ENCODE peak calls at places on chromosomes 12 and 14, in seven cellular contexts. Y is NCI-H1092 treated with DMSO at 0.1 percent for 48 hours; H is SW480; N is stimulated activated CD4-positive, alpha-beta T cell treated with anti-CD3 and anti-CD28 coated beads, TNF-alpha, amount 100 ng/mL, for 48 hours; C is Right ventricle myocardium superior; U is DMS153; F is iPS-NIHi11. V is an unnamed sample.

GRCh38 chr14:71908141-71908540 is 24.1 kb upstream of the RGS6 start:
- DNase-seq in F (no peak), N (no peak), U (no peak), C (no peak), H (no peak), Y (no peak), V (no peak)

GRCh38 chr12:18723752-18724151 is 14.1 kb downstream of the PLCZ1 start:
- DNase-seq in H (no peak), F (no peak), U (no peak), C (no peak), Y (no peak), N (no peak), V (peak; percentile 73)

GRCh38 chr12:114769634-114770033 is 85.7 kb upstream of the TBX3 start:
- DNase-seq in C (no peak), Y (no peak), F (no peak), H (no peak), U (no peak), N (no peak), V (no peak)

GRCh38 chr12:26869908-26870459 is 37.0 kb upstream of the ITPR2 start:
- DNase-seq in H (no peak), N (no peak), Y (no peak), C (no peak), F (peak; percentile 18), U (no peak), V (no peak)

GRCh38 chr14:20607617-20608016 is 16.4 kb upstream of the RNASE12 start:
- DNase-seq in F (no peak), H (no peak), U (no peak), N (no peak), C (no peak), Y (no peak), V (no peak)

GRCh38 chr12:90974286-90974685 is 19.3 kb upstream of the CCER1 start:
- DNase-seq in C (no peak), U (no peak), F (no peak), H (no peak), Y (no peak), N (no peak), V (no peak)

GRCh38 chr12:12518919-12519318 is 43.7 kb downstream of the DUSP16 start:
- DNase-seq in U (no peak), Y (no peak), N (no peak), C (no peak), H (no peak), F (no peak), V (no peak)

GRCh38 chr12:10252201-10252600 is 39.5 kb downstream of the GABARAPL1 start:
- DNase-seq in H (no peak), U (no peak), F (no peak), N (no peak), Y (no peak), C (no peak), V (no peak)

GRCh38 chr12:98456583-98457573 is 58.5 kb upstream of the TMPO start:
- DNase-seq in N (no peak), H (peak; percentile 11), U (peak; percentile 27), Y (peak; percentile 24), F (peak; percentile 90), C (peak; percentile 62), V (no peak)

GRCh38 chr14:24307575-24308341 is at the start of gene CIDEB:
- DNase-seq in F (peak; percentile 83), C (peak; percentile 70), U (no peak), H (peak; percentile 41), Y (peak; percentile 23), N (peak; percentile 44), V (no peak)

GRCh38 chr14:76872796-76873432 is 46.7 kb downstream of the LRRC74A start:
- DNase-seq in F (peak; percentile 76), C (peak; percentile 69), N (peak; percentile 50), Y (peak; percentile 30), H (peak; percentile 52), U (no peak), V (no peak)

GRCh38 chr12:8475508-8475907 is 19.7 kb downstream of the CLEC6A start:
- DNase-seq in H (no peak), U (no peak), C (no peak), N (no peak), Y (no peak), F (peak; percentile 19), V (no peak)

GRCh38 chr12:85874064-85874463 is at the start of gene NTS:
- DNase-seq in F (peak; percentile 10), Y (no peak), C (no peak), H (peak; percentile 2), N (no peak), U (no peak), V (no peak)

GRCh38 chr12:27821259-27821973 is 41.4 kb upstream of the MANSC4 start:
- DNase-seq in F (peak; percentile 83), H (peak; percentile 78), N (no peak), U (no peak), C (no peak), Y (peak; percentile 44), V (peak; percentile 77)

GRCh38 chr12:58487280-58488141 is 432.8 kb downstream of the LRIG3 start:
- DNase-seq in N (no peak), F (no peak), Y (no peak), U (no peak), C (no peak), H (peak; percentile 69), V (no peak)

GRCh38 chr12:2752676-2753371 is 41.9 kb upstream of the FKBP4 start:
- DNase-seq in F (peak; percentile 91), U (no peak), N (peak; percentile 64), C (peak; percentile 82), Y (peak; percentile 17), H (peak; percentile 42), V (peak; percentile 16)

GRCh38 chr14:23034498-23035302 is at the start of gene PSMB5:
- DNase-seq in Y (no peak), U (no peak), N (peak; percentile 74), H (peak; percentile 96), C (peak; percentile 93), F (peak; percentile 95), V (peak; percentile 98)

GRCh38 chr14:52313903-52314481 is at the start of gene PTGER2:
- DNase-seq in H (peak; percentile 68), C (peak; percentile 94), N (peak; percentile 59), Y (peak; percentile 65), U (peak; percentile 19), F (peak; percentile 89), V (peak; percentile 57)

GRCh38 chr12:19388131-19388549 is 51.2 kb upstream of the AEBP2 start:
- DNase-seq in H (no peak), N (no peak), C (no peak), U (no peak), Y (no peak), F (no peak), V (no peak)

GRCh38 chr12:60842166-60842565 is 1246.3 kb downstream of the SLC16A7 start:
- DNase-seq in C (no peak), U (no peak), H (no peak), F (no peak), Y (no peak), N (no peak), V (no peak)

GRCh38 chr14:54108481-54109471 is 152.2 kb upstream of the BMP4 start:
- DNase-seq in Y (no peak), H (peak; percentile 97), F (no peak), U (no peak), C (no peak), N (no peak), V (peak; percentile 48)

GRCh38 chr12:53133722-53134121 is 30.4 kb downstream of the SOAT2 start:
- DNase-seq in Y (no peak), C (no peak), H (no peak), N (no peak), U (no peak), F (no peak), V (no peak)

GRCh38 chr12:46218509-46219095 is 50.2 kb downstream of the SLC38A1 start:
- DNase-seq in F (no peak), Y (no peak), U (no peak), C (no peak), N (no peak), H (no peak), V (no peak)

GRCh38 chr12:15830538-15830937 is 41.4 kb upstream of the EPS8 start:
- DNase-seq in F (no peak), N (no peak), H (no peak), U (no peak), Y (no peak), C (no peak), V (no peak)

GRCh38 chr12:7113389-7113871 is 4.4 kb upstream of the C1RL start:
- DNase-seq in U (no peak), C (no peak), F (peak; percentile 68), H (peak; percentile 57), Y (peak; percentile 11), N (no peak), V (no peak)

GRCh38 chr14:34554540-34555250 is 15.2 kb upstream of the EAPP start:
- DNase-seq in F (no peak), H (no peak), C (no peak), N (no peak), Y (no peak), U (no peak), V (no peak)

GRCh38 chr12:9957834-9958233 is 13.4 kb upstream of the CLEC12A start:
- DNase-seq in U (no peak), N (no peak), F (no peak), C (no peak), Y (no peak), H (no peak), V (no peak)

GRCh38 chr14:64410084-64410774 is 22.1 kb downstream of the MTHFD1 start:
- DNase-seq in C (no peak), N (no peak), Y (no peak), F (peak; percentile 62), U (no peak), H (no peak), V (no peak)

GRCh38 chr14:101043891-101044290 is 140.4 kb upstream of the RTL1 start:
- DNase-seq in N (no peak), U (no peak), H (no peak), F (no peak), C (no peak), Y (no peak), V (no peak)

GRCh38 chr12:82877963-82878362 is 191.3 kb downstream of the TMTC2 start:
- DNase-seq in H (no peak), U (no peak), F (no peak), C (no peak), Y (no peak), N (no peak), V (no peak)

GRCh38 chr14:52961060-52961639 is 10.3 kb upstream of the FERMT2 start:
- DNase-seq in H (peak; percentile 71), C (no peak), N (no peak), Y (peak; percentile 70), U (peak; percentile 49), F (peak; percentile 70), V (peak; percentile 58)

GRCh38 chr12:69901141-69901900 is 76.3 kb downstream of the MYRFL start:
- DNase-seq in U (no peak), H (no peak), F (no peak), C (no peak), N (no peak), Y (no peak), V (no peak)

GRCh38 chr14:102863381-102863780 is 59.1 kb upstream of the AMN start:
- DNase-seq in C (no peak), U (no peak), H (no peak), Y (no peak), F (no peak), N (no peak), V (no peak)

GRCh38 chr12:97308576-97309198 is 153.9 kb upstream of the RMST start:
- DNase-seq in F (no peak), N (no peak), Y (peak; percentile 17), C (no peak), U (no peak), H (peak; percentile 38), V (peak; percentile 46)

GRCh38 chr12:13350381-13350780 is 153.9 kb downstream of the EMP1 start:
- DNase-seq in Y (no peak), H (no peak), U (no peak), F (no peak), N (no peak), C (no peak), V (no peak)

GRCh38 chr12:54350743-54351142 is 13.5 kb downstream of the GPR84 start:
- DNase-seq in H (no peak), N (no peak), U (no peak), F (peak; percentile 31), Y (no peak), C (no peak), V (no peak)

GRCh38 chr14:56213288-56213687 is 95.1 kb downstream of the PELI2 start:
- DNase-seq in U (no peak), H (no peak), N (no peak), C (no peak), Y (no peak), F (no peak), V (no peak)